ENCODE peak calls at places on chromosomes 13 and 19, in seven cellular contexts. Q is neural progenitor cell; K is lower lobe of right lung; I is effector memory CD4-positive, alpha-beta T cell; U is caudate nucleus; V is right cardiac atrium; S is IMR-90. X is an unnamed sample.

GRCh38 chr19:48796468-48797083 is 14.3 kb downstream of the BCAT2 start:
- DNase-seq in Q (no peak), U (no peak), V (no peak), K (no peak), S (no peak), I (no peak), X (no peak)

GRCh38 chr19:28426902-28427232 is 786.1 kb downstream of the UQCRFS1 start:
- DNase-seq in V (no peak), S (no peak), Q (peak; percentile 16), U (no peak), I (no peak), K (no peak), X (no peak)

GRCh38 chr13:40143559-40143958 is 488.1 kb downstream of the COG6 start:
- DNase-seq in V (no peak), I (no peak), K (no peak), S (no peak), U (no peak), Q (no peak), X (no peak)

GRCh38 chr19:12364391-12365093 is 941 bp downstream of the ZNF442 start:
- DNase-seq in I (no peak), Q (peak; percentile 33), K (peak; percentile 59), S (peak; percentile 4), V (peak; percentile 28), U (no peak), X (no peak)

GRCh38 chr13:39036212-39036611 is 1.7 kb downstream of the PROSER1 start:
- DNase-seq in S (peak; percentile 4), K (no peak), I (no peak), V (no peak), U (no peak), Q (no peak), X (no peak)

GRCh38 chr13:87498681-87499080 is 172.5 kb upstream of the SLITRK5 start:
- DNase-seq in V (no peak), K (no peak), I (no peak), S (peak; percentile 0), Q (peak; percentile 49), U (no peak), X (no peak)

GRCh38 chr19:4803736-4804695 is 12.5 kb downstream of the FEM1A start:
- DNase-seq in K (peak; percentile 68), S (peak; percentile 37), Q (peak; percentile 93), I (peak; percentile 33), V (peak; percentile 61), U (peak; percentile 14), X (peak; percentile 50)

GRCh38 chr19:53365899-53366493 is 491 bp downstream of the ZNF525 start:
- DNase-seq in U (no peak), S (no peak), I (peak; percentile 3), K (peak; percentile 46), Q (peak; percentile 66), V (peak; percentile 23), X (no peak)

GRCh38 chr19:48772503-48772953 is 17.2 kb downstream of the FGF21 start:
- DNase-seq in V (no peak), Q (no peak), U (no peak), K (no peak), I (no peak), S (no peak), X (no peak)

GRCh38 chr13:102097708-102098107 is 304.1 kb downstream of the FGF14 start:
- DNase-seq in S (no peak), I (no peak), U (no peak), V (no peak), K (no peak), Q (no peak), X (no peak)

GRCh38 chr19:51339313-51339686 is 2.6 kb downstream of the VSIG10L start:
- DNase-seq in U (no peak), V (no peak), S (no peak), K (no peak), Q (peak; percentile 85), I (no peak), X (no peak)

DNA sequence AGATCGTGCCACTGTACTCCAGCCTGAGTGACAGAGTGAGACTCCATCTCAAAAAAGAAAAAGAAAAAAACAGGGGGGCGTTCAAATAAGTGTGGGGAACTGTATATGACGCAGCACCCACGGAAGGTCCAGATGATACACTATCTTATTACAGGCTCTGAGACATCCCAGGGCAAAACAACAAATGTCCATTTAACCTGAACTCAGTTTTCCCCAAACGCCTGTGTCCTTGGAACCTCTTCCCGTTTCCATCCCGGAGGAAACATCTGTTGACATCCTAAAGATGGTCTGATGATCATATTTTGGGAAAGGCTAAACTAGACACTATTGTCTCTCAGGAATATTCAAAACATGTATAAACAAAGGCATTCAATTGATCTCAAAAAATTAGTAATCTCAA is 72.4 kb downstream of the COL4A1 start:
- DNase-seq in V (no peak), I (no peak), K (no peak), S (no peak), Q (no peak), U (no peak), X (no peak)
- H3K27ac ChIP-seq in V (no peak overlapping the region), I (no peak overlapping the region), K (peak overlapping the region; percentile 60), S (no peak overlapping the region), Q (no peak overlapping the region), U (no peak overlapping the region), X (no peak overlapping the region)

GRCh38 chr13:98089826-98090225 is 53.1 kb upstream of the FARP1 start:
- DNase-seq in I (no peak), V (no peak), Q (no peak), U (no peak), K (no peak), S (peak; percentile 47), X (no peak)

GRCh38 chr13:98083507-98083906 is 59.4 kb upstream of the FARP1 start:
- DNase-seq in Q (no peak), K (no peak), I (no peak), S (peak; percentile 98), V (no peak), U (no peak), X (no peak)

GRCh38 chr13:98080280-98080679 is 62.6 kb upstream of the FARP1 start:
- DNase-seq in V (no peak), K (no peak), S (no peak), U (no peak), I (no peak), Q (no peak), X (no peak)

GRCh38 chr13:98089246-98089645 is 53.6 kb upstream of the FARP1 start:
- DNase-seq in U (no peak), I (no peak), Q (no peak), V (no peak), S (peak; percentile 76), K (no peak), X (no peak)

GRCh38 chr13:98083936-98084335 is 59.0 kb upstream of the FARP1 start:
- DNase-seq in K (no peak), V (no peak), S (peak; percentile 15), I (no peak), Q (no peak), U (no peak), X (no peak)
- H3K27ac ChIP-seq in K (no peak overlapping the region), V (no peak overlapping the region), S (peak overlapping the region; percentile 2), I (no peak overlapping the region), Q (no peak overlapping the region), U (no peak overlapping the region), X (no peak overlapping the region)

DNA sequence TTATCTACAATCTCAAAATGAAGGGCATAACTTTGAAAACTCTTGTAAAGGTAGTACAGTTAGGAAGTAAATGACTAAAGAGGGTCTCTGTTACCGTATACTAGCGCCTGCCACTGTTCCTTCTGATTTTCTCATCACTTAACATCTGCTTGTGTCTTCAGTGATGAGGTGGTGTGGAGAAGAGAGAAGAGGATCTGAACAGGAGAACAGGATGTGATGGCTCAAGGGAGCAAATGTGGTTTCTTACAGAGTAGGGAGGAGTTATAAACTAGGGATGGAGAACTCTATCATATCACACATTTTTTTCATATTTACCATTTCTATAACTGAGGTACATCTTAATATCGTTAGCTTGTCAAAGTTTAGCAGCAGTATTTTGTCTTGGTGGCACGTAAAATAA is 1.1 kb downstream of the KCTD4 start:
- DNase-seq in S (no peak), Q (no peak), I (no peak), K (no peak), U (no peak), V (no peak), X (no peak)
- H3K27ac ChIP-seq in S (no peak overlapping the region), Q (no peak overlapping the region), I (no peak overlapping the region), K (no peak overlapping the region), U (no peak overlapping the region), V (no peak overlapping the region), X (no peak overlapping the region)

DNA sequence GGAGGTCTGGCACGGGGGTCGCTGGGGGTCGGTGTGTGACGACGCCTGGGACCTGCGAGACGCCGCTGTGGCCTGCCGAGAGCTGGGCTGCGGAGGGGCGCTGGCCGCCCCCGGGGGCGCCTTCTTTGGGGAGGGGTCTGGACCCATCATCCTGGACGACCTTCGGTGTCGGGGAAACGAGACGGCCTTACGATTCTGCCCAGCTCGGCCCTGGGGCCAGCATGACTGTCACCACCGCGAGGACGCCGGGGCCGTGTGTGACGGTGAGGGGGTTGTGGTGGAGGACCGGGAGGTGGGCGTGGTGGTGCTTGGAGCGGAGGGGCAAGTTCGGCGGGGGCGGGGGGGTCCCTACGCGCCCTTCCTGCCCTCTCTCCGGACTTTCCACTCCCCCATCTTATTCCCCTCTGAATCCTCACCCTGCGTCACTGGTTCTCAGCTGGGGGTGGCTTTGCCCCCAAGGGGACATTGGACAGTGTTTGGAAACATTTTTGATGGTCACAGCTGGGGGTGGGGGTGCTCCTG is 5.5 kb downstream of the SSC5D start:
- DNase-seq in K (no peak), I (no peak), Q (no peak), S (no peak), U (no peak), V (peak; percentile 49), X (no peak)
- H3K27ac ChIP-seq in K (peak overlapping the region; percentile 58), I (no peak overlapping the region), Q (no peak overlapping the region), S (peak overlapping the region; percentile 65), U (peak overlapping the region; percentile 69), V (peak overlapping the region; percentile 58), X (no peak overlapping the region)

GRCh38 chr19:10299545-10300458 is 9.8 kb downstream of the ZGLP1 start:
- DNase-seq in S (no peak), K (no peak), I (no peak), V (no peak), U (no peak), Q (no peak), X (no peak)
- H3K27ac ChIP-seq in S (no peak overlapping the region), K (no peak overlapping the region), I (no peak overlapping the region), V (no peak overlapping the region), U (no peak overlapping the region), Q (no peak overlapping the region), X (no peak overlapping the region)

DNA sequence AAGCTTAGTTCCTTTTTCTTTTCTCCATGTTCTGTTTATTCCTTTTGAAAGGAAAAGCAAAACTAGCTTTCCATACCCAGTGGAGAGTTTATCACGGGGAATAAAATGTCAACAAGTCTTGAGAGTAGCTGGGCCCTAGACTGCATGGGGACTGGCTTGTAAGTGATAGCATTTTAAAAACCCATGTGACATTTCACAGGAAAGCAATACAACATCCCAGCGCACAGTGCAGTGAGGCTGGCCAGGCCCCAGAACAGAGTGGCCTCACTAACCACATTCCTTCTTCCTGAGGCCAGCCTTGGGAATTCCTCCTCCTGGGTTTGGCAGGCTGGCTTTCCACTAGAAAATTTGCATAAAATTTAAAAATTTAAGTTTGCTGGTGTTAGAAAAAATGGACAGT is 149.7 kb downstream of the DLEU7 start:
- DNase-seq in V (peak; percentile 55), I (no peak), K (no peak), S (no peak), Q (peak; percentile 37), U (no peak), X (no peak)
- H3K27ac ChIP-seq in V (peak overlapping the region; percentile 73), I (no peak overlapping the region), K (peak overlapping the region; percentile 63), S (no peak overlapping the region), Q (peak overlapping the region; percentile 49), U (no peak overlapping the region), X (no peak overlapping the region)

X was measured in naive thymus-derived CD4-positive, alpha-beta T cell.